ENCODE peak calls at places on chromosomes 4 and X, in seven cellular contexts. F is mesothelial cell of epicardium; H is NCI-H460; W is activated CD4-positive, alpha-beta T cell treated with anti-CD3 and anti-CD28 coated beads, Interleukin-2, amount 50 U/mL, for 1 hour; I is mucosa of descending colon; U is Ammon's horn; Y is effector CD4-positive, alpha-beta T cell. L is an unnamed sample.

GRCh38 chrX:72243472-72243871 is 4.6 kb upstream of the ERCC6L start:
- DNase-seq in F (no peak), H (no peak), W (no peak), I (no peak), U (no peak), Y (no peak), L (no peak)

GRCh38 chr4:153181293-153182080 is 22.8 kb upstream of the TRIM2 start:
- DNase-seq in F (no peak), H (no peak), W (no peak), I (no peak), U (no peak), Y (no peak), L (no peak)

GRCh38 chr4:78694457-78694787 is 81.7 kb upstream of the BMP2K start:
- DNase-seq in F (no peak), H (no peak), W (no peak), I (no peak), U (no peak), Y (no peak), L (no peak)

GRCh38 chr4:185096032-185096653 is 46.9 kb upstream of the SLC25A4 start:
- DNase-seq in F (no peak), H (peak; percentile 39), W (no peak), I (peak; percentile 84), U (peak; percentile 63), Y (no peak), L (peak; percentile 7)

GRCh38 chr4:5034206-5034605 is 14.9 kb upstream of the CYTL1 start:
- DNase-seq in F (no peak), H (no peak), W (no peak), I (no peak), U (no peak), Y (no peak), L (no peak)

GRCh38 chr4:79598801-79599200 is 190.8 kb upstream of the GK2 start:
- DNase-seq in F (no peak), H (no peak), W (no peak), I (no peak), U (peak; percentile 58), Y (no peak), L (no peak)

GRCh38 chr4:144817081-144817480 is 171.1 kb downstream of the HHIP start:
- DNase-seq in F (no peak), H (no peak), W (no peak), I (no peak), U (no peak), Y (no peak), L (no peak)

GRCh38 chr4:100146756-100147155 is 43.5 kb downstream of the DDIT4L start:
- DNase-seq in F (no peak), H (no peak), W (no peak), I (no peak), U (no peak), Y (no peak), L (no peak)

GRCh38 chr4:87017580-87018061 is 82.8 kb downstream of the AFF1 start:
- DNase-seq in F (no peak), H (no peak), W (no peak), I (no peak), U (no peak), Y (no peak), L (no peak)

GRCh38 chr4:138329506-138330070 is 87.4 kb upstream of the SLC7A11 start:
- DNase-seq in F (no peak), H (no peak), W (no peak), I (no peak), U (no peak), Y (no peak), L (no peak)

GRCh38 chr4:184039963-184040383 is 134.9 kb downstream of the STOX2 start:
- DNase-seq in F (no peak), H (no peak), W (no peak), I (no peak), U (no peak), Y (no peak), L (no peak)

GRCh38 chrX:57752866-57753265 is 72.8 kb upstream of the NLRP2B start:
- DNase-seq in F (no peak), H (no peak), W (no peak), I (no peak), U (no peak), Y (no peak), L (no peak)

GRCh38 chr4:2694691-2695090 is 61.4 kb downstream of the TNIP2 start:
- DNase-seq in F (no peak), H (no peak), W (no peak), I (no peak), U (no peak), Y (no peak), L (no peak)

GRCh38 chr4:148091896-148092295 is 350.3 kb downstream of the NR3C2 start:
- DNase-seq in F (no peak), H (no peak), W (no peak), I (no peak), U (no peak), Y (no peak), L (no peak)

GRCh38 chr4:185119927-185120630 is 23.0 kb upstream of the SLC25A4 start:
- DNase-seq in F (no peak), H (no peak), W (no peak), I (no peak), U (no peak), Y (no peak), L (no peak)

GRCh38 chr4:57305836-57306235 is 195.7 kb upstream of the IGFBP7 start:
- DNase-seq in F (no peak), H (no peak), W (no peak), I (no peak), U (no peak), Y (no peak), L (no peak)